ENCODE peak calls at places on chromosomes 5 and 9, in four cellular contexts. B is mucosa of descending colon, D is A549, M is heart left ventricle. P is an unnamed sample.
A peak's percentile ranks its signal among the peaks of the same experiment; 100 is the strongest.

GRCh38 chr5:78008356-78008967 is 232.3 kb upstream of the TBCA start:
- DNase-seq in B (no peak), D (peak; percentile 41), M (no peak), P (no peak)

GRCh38 chr9:91074866-91075265 is 273.2 kb downstream of the SYK start:
- DNase-seq in B (no peak), D (no peak), M (no peak), P (no peak)

GRCh38 chr5:126452477-126452876 is 29.3 kb downstream of the GRAMD2B start:
- DNase-seq in B (no peak), D (no peak), M (no peak), P (no peak)

GRCh38 chr5:126811515-126812198 is 34.7 kb downstream of the LMNB1 start:
- DNase-seq in B (no peak), D (no peak), M (no peak), P (no peak)

GRCh38 chr5:129474544-129474943 is 14.4 kb downstream of the ADAMTS19 start:
- DNase-seq in B (no peak), D (no peak), M (no peak), P (no peak)

GRCh38 chr9:92988215-92988731 is 41.0 kb downstream of the FGD3 start:
- DNase-seq in B (no peak), D (no peak), M (no peak), P (no peak)

GRCh38 chr5:129670944-129671343 is 77.0 kb upstream of the MINAR2 start:
- DNase-seq in B (no peak), D (no peak), M (no peak), P (no peak)

GRCh38 chr9:120343416-120343815 is 236.6 kb downstream of the CDK5RAP2 start:
- DNase-seq in B (no peak), D (no peak), M (no peak), P (no peak)

GRCh38 chr5:123997354-123998215 is 485.6 kb downstream of the CSNK1G3 start:
- DNase-seq in B (no peak), D (no peak), M (no peak), P (no peak)

GRCh38 chr5:177519463-177520235 is 2.9 kb upstream of the DDX41 start:
- DNase-seq in B (no peak), D (no peak), M (no peak), P (no peak)

GRCh38 chr5:151961557-151961956 is 36.9 kb upstream of the GLRA1 start:
- DNase-seq in B (no peak), D (no peak), M (no peak), P (no peak)